ENCODE peak calls at places on chromosomes 12 and 14, in ten cellular contexts. N, F, V, E, L, K, I, Y, D and X are unnamed samples.

GRCh38 chr12:90027889-90028570 is 319.4 kb upstream of the ATP2B1 start:
- DNase-seq in N (no peak), E (peak), I (no peak), D (no peak), K (no peak), F (no peak), L (no peak), Y (no peak), V (no peak), X (no peak)

GRCh38 chr14:54278087-54278486 is 118.7 kb upstream of the CDKN3 start:
- DNase-seq in N (no peak), Y (no peak), D (no peak), V (no peak), F (no peak), I (no peak), L (no peak), K (no peak), E (no peak), X (no peak)

GRCh38 chr12:130427381-130427887 is 89.7 kb downstream of the PIWIL1 start:
- DNase-seq in D (no peak), N (no peak), F (no peak), L (no peak), K (peak), I (no peak), Y (peak), V (no peak), E (no peak), X (no peak)

GRCh38 chr14:76876076-76876475 is 49.9 kb downstream of the LRRC74A start:
- DNase-seq in Y (no peak), L (peak), V (no peak), N (peak), F (peak), D (peak), E (peak), I (peak), K (no peak), X (no peak)

GRCh38 chr12:50242751-50243191 is 40.5 kb downstream of the LIMA1 start:
- DNase-seq in N (no peak), E (no peak), L (no peak), V (no peak), K (no peak), I (no peak), F (no peak), D (no peak), Y (no peak), X (no peak)

GRCh38 chr12:292186-292585 is 29.6 kb upstream of the SLC6A13 start:
- DNase-seq in E (no peak), V (no peak), L (no peak), Y (no peak), D (no peak), K (no peak), N (no peak), I (no peak), F (no peak), X (no peak)

GRCh38 chr12:107509421-107509820 is 176.2 kb upstream of the PWP1 start:
- DNase-seq in K (no peak), I (no peak), D (no peak), N (no peak), Y (no peak), L (no peak), V (no peak), E (no peak), F (no peak), X (no peak)

GRCh38 chr12:16299403-16299802 is 21.9 kb upstream of the SLC15A5 start:
- DNase-seq in I (no peak), N (no peak), Y (peak), V (no peak), L (no peak), D (no peak), K (no peak), F (no peak), E (no peak), X (no peak)

GRCh38 chr14:26808407-26808806 is 210.6 kb upstream of the NOVA1 start:
- DNase-seq in Y (no peak), K (no peak), E (no peak), L (no peak), V (no peak), N (no peak), D (no peak), I (no peak), F (no peak), X (no peak)

GRCh38 chr12:126767334-126767733 is 1499.6 kb upstream of the TMEM132C start:
- DNase-seq in L (no peak), D (no peak), I (no peak), Y (no peak), V (no peak), N (no peak), F (no peak), E (no peak), K (no peak), X (no peak)

GRCh38 chr14:39492267-39492666 is 60.0 kb upstream of the FBXO33 start:
- DNase-seq in Y (no peak), N (no peak), E (no peak), L (no peak), D (no peak), K (no peak), I (no peak), V (no peak), F (no peak), X (no peak)

GRCh38 chr14:60304509-60304908 is 55.5 kb downstream of the PPM1A start:
- DNase-seq in D (no peak), I (no peak), N (no peak), Y (no peak), V (no peak), K (no peak), L (no peak), E (no peak), F (no peak), X (no peak)

GRCh38 chr14:40694026-40694425 is 912.6 kb upstream of the LRFN5 start:
- DNase-seq in V (no peak), E (no peak), K (no peak), D (no peak), F (no peak), I (no peak), L (no peak), Y (no peak), N (no peak), X (no peak)

GRCh38 chr14:97106609-97107008 is 309.4 kb downstream of the VRK1 start:
- DNase-seq in F (no peak), N (no peak), D (no peak), E (no peak), I (no peak), K (no peak), Y (no peak), V (no peak), L (no peak), X (no peak)

GRCh38 chr14:56119221-56119967 is 1.2 kb downstream of the PELI2 start:
- DNase-seq in K (peak), D (peak), N (peak), E (peak), L (peak), V (peak), I (peak), Y (peak), F (peak), X (no peak)

GRCh38 chr12:116299548-116300150 is 22.2 kb upstream of the MED13L start:
- DNase-seq in V (no peak), K (peak), L (no peak), I (no peak), N (no peak), E (no peak), D (no peak), F (no peak), Y (no peak), X (no peak)

GRCh38 chr12:124621296-124621660 is 53.9 kb upstream of the NCOR2 start:
- DNase-seq in I (peak), V (peak), D (no peak), Y (peak), K (peak), F (no peak), L (peak), E (no peak), N (no peak), X (no peak)

DNA sequence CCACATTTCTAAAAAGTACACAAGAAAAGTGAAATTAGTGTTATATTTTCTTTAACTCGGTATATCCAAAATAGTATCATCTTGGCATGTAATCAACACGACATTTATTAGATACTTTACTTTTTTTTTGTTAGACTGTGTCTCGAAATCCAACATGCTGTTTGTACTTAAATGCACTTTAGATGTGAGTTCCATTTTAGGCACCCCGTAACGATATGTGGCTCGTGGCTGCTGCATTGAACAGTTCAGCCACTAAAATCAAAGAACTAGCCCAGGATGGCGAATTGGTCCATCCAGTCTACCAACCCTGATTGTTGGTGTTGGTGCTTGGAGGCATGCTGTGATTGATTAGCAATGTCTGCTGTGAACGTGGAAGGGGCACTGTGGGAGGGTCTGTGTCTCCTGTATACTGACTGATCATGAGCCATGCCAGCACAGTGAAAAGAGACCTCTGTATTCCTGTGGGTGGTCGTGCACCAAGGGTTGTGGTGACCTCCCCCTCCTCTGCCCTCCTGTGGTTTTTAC is 63.1 kb upstream of the DLK1 start:
- DNase-seq in D (no peak), I (no peak), F (no peak), E (no peak), L (no peak), N (no peak), Y (no peak), V (no peak), K (no peak), X (no peak)
- TF ChIP-seq CTCF in D (peak), I (no peak), F (peak), E (no peak), L (no peak), N (no peak), Y (no peak), V (no peak), K (no peak), X (no peak)

GRCh38 chr12:93802698-93803097 is 125.5 kb downstream of the CRADD start:
- DNase-seq in L (no peak), K (no peak), F (no peak), E (no peak), V (no peak), Y (no peak), N (no peak), D (no peak), I (no peak), X (no peak)
- TF ChIP-seq CTCF in L (peak), K (no peak), F (no peak), E (peak), V (peak), Y (no peak), N (no peak), D (no peak), I (no peak), X (no peak)

DNA sequence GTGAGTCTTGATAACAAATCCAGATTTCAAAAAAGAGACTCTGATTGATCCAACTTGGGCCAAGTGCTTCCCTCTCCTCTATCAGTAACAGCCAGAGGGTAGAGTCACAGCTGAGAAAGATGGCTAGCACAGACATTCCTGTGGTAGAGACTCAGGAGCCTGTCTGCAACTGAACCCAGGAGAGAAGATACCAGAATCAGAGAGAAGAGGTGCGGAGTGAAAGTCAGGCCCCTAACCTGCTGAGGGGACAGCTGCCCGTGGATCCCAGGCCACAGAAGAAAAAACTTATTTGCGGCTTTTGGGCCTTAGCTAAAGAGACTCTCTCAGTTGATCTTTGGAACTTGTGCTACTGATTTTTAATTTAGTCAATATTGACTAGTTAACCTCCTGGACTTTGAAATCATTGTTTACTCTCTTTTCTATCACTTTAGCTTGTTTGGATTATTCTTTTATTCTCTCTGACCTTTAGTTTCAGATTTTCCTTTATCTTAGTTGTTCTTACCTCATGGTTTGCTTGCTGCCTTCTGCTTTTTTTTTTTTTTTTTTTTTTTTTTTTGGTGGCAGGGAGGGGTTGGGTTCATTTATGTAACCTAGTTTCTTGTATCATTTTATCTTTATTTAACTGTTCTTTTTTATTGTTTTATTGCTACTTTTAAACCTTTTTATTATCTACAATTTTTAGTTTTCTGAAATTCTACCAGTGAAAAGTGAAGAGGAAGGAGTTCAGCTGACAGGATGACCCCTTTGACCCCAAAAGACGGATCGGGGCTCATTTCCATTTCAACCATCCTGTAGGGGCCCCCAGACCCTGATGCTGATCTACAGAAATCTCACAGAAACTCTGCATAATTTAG is 154.9 kb upstream of the KRR1 start:
- DNase-seq in K (no peak), L (no peak), E (no peak), V (no peak), Y (no peak), N (peak), I (no peak), F (no peak), D (no peak), X (no peak)
- TF ChIP-seq CTCF in K (no peak), L (no peak), E (no peak), V (no peak), Y (no peak), N (no peak), I (no peak), F (no peak), D (no peak), X (no peak)

GRCh38 chr12:67394600-67394999 is 125.4 kb downstream of the CAND1 start:
- DNase-seq in I (peak), K (peak), N (no peak), E (no peak), Y (peak), D (no peak), V (no peak), F (no peak), L (peak), X (no peak)
- TF ChIP-seq CTCF in I (no peak), K (no peak), N (no peak), E (no peak), Y (peak), D (no peak), V (no peak), F (no peak), L (peak), X (no peak)

GRCh38 chr14:103539056-103539825 is 10.2 kb downstream of the TRMT61A start:
- DNase-seq in N (no peak), F (peak), K (no peak), Y (no peak), V (peak), D (no peak), E (no peak), L (peak), I (no peak), X (no peak)
- TF ChIP-seq CTCF in N (no peak), F (no peak), K (no peak), Y (no peak), V (no peak), D (no peak), E (no peak), L (no peak), I (no peak), X (no peak)

GRCh38 chr12:56571131-56571530 is 49.5 kb downstream of the RBMS2 start:
- DNase-seq in L (no peak), E (no peak), V (no peak), K (no peak), N (no peak), I (peak), Y (no peak), F (no peak), D (no peak), X (no peak)

DNA sequence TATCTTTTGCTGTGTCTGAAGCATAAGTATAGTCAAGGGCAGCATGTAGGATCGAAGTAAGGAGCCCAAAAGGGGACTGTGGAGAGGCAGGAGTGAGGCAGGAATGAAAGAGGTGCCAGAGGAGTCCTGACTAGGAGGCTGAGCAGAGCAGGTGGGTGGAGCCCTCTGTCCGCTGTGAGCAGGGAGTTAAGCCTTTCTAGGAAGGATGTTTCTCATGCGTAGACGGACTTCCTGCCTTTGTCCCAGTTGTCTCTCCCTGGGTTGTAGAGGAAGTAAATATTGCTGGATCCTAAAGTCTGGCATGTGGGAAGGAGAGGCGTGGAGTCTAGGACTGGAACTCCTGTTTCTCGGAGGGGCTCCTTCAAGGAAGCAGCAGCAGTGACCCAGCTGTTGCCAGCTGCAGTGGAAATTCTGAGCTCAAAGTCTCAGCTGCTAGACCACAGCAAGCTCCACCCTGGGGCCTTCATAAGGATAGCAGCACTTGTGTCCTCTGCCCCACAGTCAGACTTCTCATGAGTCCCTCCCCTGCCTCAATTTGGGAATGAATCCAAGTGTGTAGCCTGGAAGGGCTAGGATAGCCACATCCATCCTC is 44.0 kb downstream of the RBMS2 start:
- DNase-seq in N (no peak), D (peak), K (peak), I (peak), V (peak), Y (peak), L (peak), F (peak), E (no peak), X (no peak)
- TF ChIP-seq CTCF in N (no peak), D (no peak), K (no peak), I (peak), V (no peak), Y (no peak), L (peak), F (no peak), E (no peak), X (no peak)

DNA sequence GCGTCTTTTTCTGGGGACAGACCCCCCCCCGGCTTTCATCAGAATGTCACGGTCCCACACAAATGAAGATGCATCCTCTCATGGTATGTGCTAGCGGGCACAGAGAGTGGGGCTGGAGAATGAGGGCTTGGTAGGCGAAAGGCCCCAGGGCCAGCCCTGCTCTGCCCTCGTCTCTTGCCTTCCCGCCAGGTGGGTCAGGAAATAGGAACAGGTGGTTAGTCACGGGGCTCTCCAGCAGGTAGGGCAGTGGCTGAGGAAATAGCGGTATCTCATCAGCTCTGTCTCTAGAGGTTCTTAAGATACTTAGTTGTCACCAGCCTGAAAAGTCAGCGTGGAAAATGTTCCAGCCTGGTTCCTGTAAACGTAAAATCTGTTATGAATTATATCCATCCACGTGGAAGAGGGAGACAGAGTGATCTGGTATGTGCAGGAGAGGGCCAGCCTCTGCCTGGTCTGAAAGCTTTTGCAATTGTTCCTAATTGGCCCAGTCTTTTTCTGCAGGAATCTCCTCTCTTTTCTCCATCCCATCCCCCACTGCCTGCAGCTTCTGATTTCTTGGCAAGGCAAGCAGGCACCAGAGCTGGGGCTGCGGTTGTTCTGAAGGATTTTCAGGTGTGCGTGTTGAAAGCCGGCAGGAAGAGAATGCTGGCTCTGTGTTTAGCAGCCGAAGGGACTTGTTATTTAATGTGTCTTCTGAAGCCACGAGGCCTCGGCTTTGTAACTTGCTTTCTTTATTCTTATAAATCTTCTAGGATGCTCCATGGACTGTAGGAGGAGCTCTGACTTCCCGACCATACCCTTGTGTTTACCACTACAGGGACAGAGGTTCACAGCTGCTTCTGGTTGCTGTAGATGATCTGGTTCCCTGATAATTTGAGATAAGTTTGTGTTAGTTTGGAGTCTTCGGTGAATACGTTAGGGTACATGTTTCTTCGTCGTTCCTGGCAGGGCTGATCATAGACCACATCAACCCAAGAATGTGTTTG is 131.1 kb downstream of the CACNA1C start:
- DNase-seq in K (no peak), Y (no peak), I (no peak), F (no peak), L (no peak), V (no peak), N (no peak), D (no peak), E (peak), X (no peak)
- TF ChIP-seq CTCF in K (no peak), Y (no peak), I (no peak), F (no peak), L (peak), V (no peak), N (no peak), D (no peak), E (peak), X (no peak)